ENCODE peak calls at places on chromosome 11, in six cellular contexts. One of them, this sample, is unnamed.

GRCh38 chr11:16881766-16882165 is 132.4 kb downstream of the PLEKHA7 start:
- DNase-seq in effector memory CD4-positive, alpha-beta T cell: no peak
- DNase-seq in choroid plexus epithelial cell: no peak
- DNase-seq in CD8-positive, alpha-beta memory T cell: no peak
- DNase-seq in mammary epithelial cell: no peak
- DNase-seq in NT2/D1: no peak
- DNase-seq in this sample: no peak

GRCh38 chr11:38530226-38530625 is 1932.2 kb upstream of the RAG2 start:
- DNase-seq in effector memory CD4-positive, alpha-beta T cell: no peak
- DNase-seq in choroid plexus epithelial cell: no peak
- DNase-seq in CD8-positive, alpha-beta memory T cell: no peak
- DNase-seq in mammary epithelial cell: peak
- DNase-seq in NT2/D1: no peak
- DNase-seq in this sample: no peak

GRCh38 chr11:131095501-131096185 is 179.4 kb upstream of the SNX19 start:
- DNase-seq in effector memory CD4-positive, alpha-beta T cell: no peak
- DNase-seq in choroid plexus epithelial cell: no peak
- DNase-seq in CD8-positive, alpha-beta memory T cell: no peak
- DNase-seq in mammary epithelial cell: no peak
- DNase-seq in NT2/D1: no peak
- DNase-seq in this sample: no peak

GRCh38 chr11:86713552-86713951 is 41.1 kb upstream of the ME3 start:
- DNase-seq in effector memory CD4-positive, alpha-beta T cell: no peak
- DNase-seq in choroid plexus epithelial cell: no peak
- DNase-seq in CD8-positive, alpha-beta memory T cell: no peak
- DNase-seq in mammary epithelial cell: no peak
- DNase-seq in NT2/D1: no peak
- DNase-seq in this sample: no peak

GRCh38 chr11:92954003-92954402 is 15.4 kb upstream of the MTNR1B start:
- DNase-seq in effector memory CD4-positive, alpha-beta T cell: no peak
- DNase-seq in choroid plexus epithelial cell: no peak
- DNase-seq in CD8-positive, alpha-beta memory T cell: no peak
- DNase-seq in mammary epithelial cell: no peak
- DNase-seq in NT2/D1: no peak
- DNase-seq in this sample: no peak

GRCh38 chr11:128891410-128891861 is 280 bp downstream of the KCNJ5 start:
- DNase-seq in effector memory CD4-positive, alpha-beta T cell: no peak
- DNase-seq in choroid plexus epithelial cell: no peak
- DNase-seq in CD8-positive, alpha-beta memory T cell: no peak
- DNase-seq in mammary epithelial cell: peak
- DNase-seq in NT2/D1: no peak
- DNase-seq in this sample: no peak

GRCh38 chr11:119721129-119722120 is 7.6 kb downstream of the NECTIN1 start:
- DNase-seq in effector memory CD4-positive, alpha-beta T cell: no peak
- DNase-seq in choroid plexus epithelial cell: peak
- DNase-seq in CD8-positive, alpha-beta memory T cell: no peak
- DNase-seq in mammary epithelial cell: peak
- DNase-seq in NT2/D1: no peak
- DNase-seq in this sample: no peak

GRCh38 chr11:58927393-58928081 is 11.8 kb upstream of the GLYATL1 start:
- DNase-seq in effector memory CD4-positive, alpha-beta T cell: no peak
- DNase-seq in choroid plexus epithelial cell: peak
- DNase-seq in CD8-positive, alpha-beta memory T cell: no peak
- DNase-seq in mammary epithelial cell: no peak
- DNase-seq in NT2/D1: peak
- DNase-seq in this sample: peak

GRCh38 chr11:34206598-34207300 is 101.3 kb downstream of the NAT10 start:
- DNase-seq in effector memory CD4-positive, alpha-beta T cell: no peak
- DNase-seq in choroid plexus epithelial cell: no peak
- DNase-seq in CD8-positive, alpha-beta memory T cell: no peak
- DNase-seq in mammary epithelial cell: no peak
- DNase-seq in NT2/D1: no peak
- DNase-seq in this sample: no peak

GRCh38 chr11:13343931-13344717 is 66.5 kb downstream of the BMAL1 start:
- DNase-seq in effector memory CD4-positive, alpha-beta T cell: peak
- DNase-seq in choroid plexus epithelial cell: peak
- DNase-seq in CD8-positive, alpha-beta memory T cell: peak
- DNase-seq in mammary epithelial cell: peak
- DNase-seq in NT2/D1: peak
- DNase-seq in this sample: peak

GRCh38 chr11:35005156-35005780 is 88.8 kb downstream of the PDHX start:
- DNase-seq in effector memory CD4-positive, alpha-beta T cell: no peak
- DNase-seq in choroid plexus epithelial cell: no peak
- DNase-seq in CD8-positive, alpha-beta memory T cell: no peak
- DNase-seq in mammary epithelial cell: no peak
- DNase-seq in NT2/D1: no peak
- DNase-seq in this sample: no peak

GRCh38 chr11:57200937-57201336 is 19.2 kb downstream of the LRRC55 start:
- DNase-seq in effector memory CD4-positive, alpha-beta T cell: no peak
- DNase-seq in choroid plexus epithelial cell: no peak
- DNase-seq in CD8-positive, alpha-beta memory T cell: no peak
- DNase-seq in mammary epithelial cell: no peak
- DNase-seq in NT2/D1: no peak
- DNase-seq in this sample: no peak

GRCh38 chr11:5600374-5600851 is 4.0 kb downstream of the TRIM6 start:
- DNase-seq in effector memory CD4-positive, alpha-beta T cell: peak
- DNase-seq in choroid plexus epithelial cell: peak
- DNase-seq in CD8-positive, alpha-beta memory T cell: peak
- DNase-seq in mammary epithelial cell: no peak
- DNase-seq in NT2/D1: peak
- DNase-seq in this sample: peak

GRCh38 chr11:32145282-32145681 is 54.4 kb downstream of the RCN1 start:
- DNase-seq in effector memory CD4-positive, alpha-beta T cell: no peak
- DNase-seq in choroid plexus epithelial cell: no peak
- DNase-seq in CD8-positive, alpha-beta memory T cell: no peak
- DNase-seq in mammary epithelial cell: no peak
- DNase-seq in NT2/D1: no peak
- DNase-seq in this sample: no peak

GRCh38 chr11:17548444-17548843 is 1.4 kb downstream of the OTOG start:
- DNase-seq in effector memory CD4-positive, alpha-beta T cell: no peak
- DNase-seq in choroid plexus epithelial cell: no peak
- DNase-seq in CD8-positive, alpha-beta memory T cell: no peak
- DNase-seq in mammary epithelial cell: no peak
- DNase-seq in NT2/D1: no peak
- DNase-seq in this sample: no peak

GRCh38 chr11:5550440-5551095 is 2.2 kb upstream of the OR52H1 start:
- DNase-seq in effector memory CD4-positive, alpha-beta T cell: no peak
- DNase-seq in choroid plexus epithelial cell: peak
- DNase-seq in CD8-positive, alpha-beta memory T cell: no peak
- DNase-seq in mammary epithelial cell: peak
- DNase-seq in NT2/D1: no peak
- DNase-seq in this sample: no peak

GRCh38 chr11:36149538-36150242 is 139.5 kb downstream of the COMMD9 start:
- DNase-seq in effector memory CD4-positive, alpha-beta T cell: no peak
- DNase-seq in choroid plexus epithelial cell: peak
- DNase-seq in CD8-positive, alpha-beta memory T cell: no peak
- DNase-seq in mammary epithelial cell: peak
- DNase-seq in NT2/D1: peak
- DNase-seq in this sample: peak

GRCh38 chr11:87374206-87374793 is 336.6 kb downstream of the TMEM135 start:
- DNase-seq in effector memory CD4-positive, alpha-beta T cell: no peak
- DNase-seq in choroid plexus epithelial cell: no peak
- DNase-seq in CD8-positive, alpha-beta memory T cell: no peak
- DNase-seq in mammary epithelial cell: no peak
- DNase-seq in NT2/D1: no peak
- DNase-seq in this sample: no peak

GRCh38 chr11:32527191-32527590 is 56.4 kb upstream of the EIF3M start:
- DNase-seq in effector memory CD4-positive, alpha-beta T cell: no peak
- DNase-seq in choroid plexus epithelial cell: no peak
- DNase-seq in CD8-positive, alpha-beta memory T cell: no peak
- DNase-seq in mammary epithelial cell: no peak
- DNase-seq in NT2/D1: no peak
- DNase-seq in this sample: no peak

GRCh38 chr11:7527029-7527428 is 13.2 kb downstream of the PPFIBP2 start:
- DNase-seq in effector memory CD4-positive, alpha-beta T cell: peak
- DNase-seq in choroid plexus epithelial cell: no peak
- DNase-seq in CD8-positive, alpha-beta memory T cell: peak
- DNase-seq in mammary epithelial cell: no peak
- DNase-seq in NT2/D1: no peak
- DNase-seq in this sample: no peak

GRCh38 chr11:65219930-65220213 is 38.1 kb downstream of the CAPN1 start:
- DNase-seq in effector memory CD4-positive, alpha-beta T cell: no peak
- DNase-seq in choroid plexus epithelial cell: no peak
- DNase-seq in CD8-positive, alpha-beta memory T cell: no peak
- DNase-seq in mammary epithelial cell: no peak
- DNase-seq in NT2/D1: no peak
- DNase-seq in this sample: no peak

GRCh38 chr11:134026655-134027343 is 42.1 kb upstream of the JAM3 start:
- DNase-seq in effector memory CD4-positive, alpha-beta T cell: no peak
- DNase-seq in choroid plexus epithelial cell: no peak
- DNase-seq in CD8-positive, alpha-beta memory T cell: peak
- DNase-seq in mammary epithelial cell: peak
- DNase-seq in NT2/D1: peak
- DNase-seq in this sample: no peak

GRCh38 chr11:59839615-59840014 is 5.7 kb downstream of the CBLIF start:
- DNase-seq in effector memory CD4-positive, alpha-beta T cell: no peak
- DNase-seq in choroid plexus epithelial cell: no peak
- DNase-seq in CD8-positive, alpha-beta memory T cell: no peak
- DNase-seq in mammary epithelial cell: no peak
- DNase-seq in NT2/D1: no peak
- DNase-seq in this sample: no peak

GRCh38 chr11:86492370-86493030 is 117.8 kb downstream of the CCDC81 start:
- DNase-seq in effector memory CD4-positive, alpha-beta T cell: no peak
- DNase-seq in choroid plexus epithelial cell: no peak
- DNase-seq in CD8-positive, alpha-beta memory T cell: no peak
- DNase-seq in mammary epithelial cell: no peak
- DNase-seq in NT2/D1: no peak
- DNase-seq in this sample: no peak

GRCh38 chr11:115751244-115751643 is 247.0 kb upstream of the CADM1 start:
- DNase-seq in effector memory CD4-positive, alpha-beta T cell: no peak
- DNase-seq in choroid plexus epithelial cell: no peak
- DNase-seq in CD8-positive, alpha-beta memory T cell: no peak
- DNase-seq in mammary epithelial cell: no peak
- DNase-seq in NT2/D1: no peak
- DNase-seq in this sample: no peak

GRCh38 chr11:45928535-45929215 is 6.2 kb downstream of the LARGE2 start:
- DNase-seq in effector memory CD4-positive, alpha-beta T cell: no peak
- DNase-seq in choroid plexus epithelial cell: no peak
- DNase-seq in CD8-positive, alpha-beta memory T cell: no peak
- DNase-seq in mammary epithelial cell: peak
- DNase-seq in NT2/D1: no peak
- DNase-seq in this sample: no peak

DNA sequence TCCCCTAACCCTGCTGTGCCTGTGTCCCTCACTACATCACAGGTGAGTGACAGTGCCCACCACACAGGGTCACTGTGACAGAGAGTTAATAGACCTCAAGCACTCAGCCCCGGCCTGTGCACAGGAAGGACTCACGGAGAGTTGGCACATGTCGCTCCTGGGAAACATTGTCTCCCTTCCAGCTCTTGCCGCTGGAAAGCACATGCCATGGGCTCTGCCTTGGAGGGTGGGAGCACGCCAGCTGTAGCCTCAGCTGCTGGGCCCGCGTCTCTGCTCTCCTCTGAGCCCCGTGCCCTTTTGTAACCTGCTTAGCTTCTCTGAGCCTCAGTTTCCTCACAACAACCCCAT is 737 bp downstream of the RHOD start:
- DNase-seq in effector memory CD4-positive, alpha-beta T cell: no peak
- DNase-seq in choroid plexus epithelial cell: no peak
- DNase-seq in CD8-positive, alpha-beta memory T cell: no peak
- DNase-seq in mammary epithelial cell: peak
- DNase-seq in NT2/D1: no peak
- DNase-seq in this sample: no peak
- H3K4me3 ChIP-seq in effector memory CD4-positive, alpha-beta T cell: no peak
- H3K4me3 ChIP-seq in choroid plexus epithelial cell: peak
- H3K4me3 ChIP-seq in CD8-positive, alpha-beta memory T cell: no peak
- H3K4me3 ChIP-seq in mammary epithelial cell: peak
- H3K4me3 ChIP-seq in NT2/D1: peak
- H3K4me3 ChIP-seq in this sample: no peak

GRCh38 chr11:111870113-111870512 is 1.3 kb downstream of the ALG9 start:
- DNase-seq in effector memory CD4-positive, alpha-beta T cell: no peak
- DNase-seq in choroid plexus epithelial cell: no peak
- DNase-seq in CD8-positive, alpha-beta memory T cell: no peak
- DNase-seq in mammary epithelial cell: peak
- DNase-seq in NT2/D1: no peak
- DNase-seq in this sample: no peak
- H3K4me3 ChIP-seq in effector memory CD4-positive, alpha-beta T cell: no peak
- H3K4me3 ChIP-seq in choroid plexus epithelial cell: no peak
- H3K4me3 ChIP-seq in CD8-positive, alpha-beta memory T cell: no peak
- H3K4me3 ChIP-seq in mammary epithelial cell: peak
- H3K4me3 ChIP-seq in NT2/D1: no peak
- H3K4me3 ChIP-seq in this sample: peak

DNA sequence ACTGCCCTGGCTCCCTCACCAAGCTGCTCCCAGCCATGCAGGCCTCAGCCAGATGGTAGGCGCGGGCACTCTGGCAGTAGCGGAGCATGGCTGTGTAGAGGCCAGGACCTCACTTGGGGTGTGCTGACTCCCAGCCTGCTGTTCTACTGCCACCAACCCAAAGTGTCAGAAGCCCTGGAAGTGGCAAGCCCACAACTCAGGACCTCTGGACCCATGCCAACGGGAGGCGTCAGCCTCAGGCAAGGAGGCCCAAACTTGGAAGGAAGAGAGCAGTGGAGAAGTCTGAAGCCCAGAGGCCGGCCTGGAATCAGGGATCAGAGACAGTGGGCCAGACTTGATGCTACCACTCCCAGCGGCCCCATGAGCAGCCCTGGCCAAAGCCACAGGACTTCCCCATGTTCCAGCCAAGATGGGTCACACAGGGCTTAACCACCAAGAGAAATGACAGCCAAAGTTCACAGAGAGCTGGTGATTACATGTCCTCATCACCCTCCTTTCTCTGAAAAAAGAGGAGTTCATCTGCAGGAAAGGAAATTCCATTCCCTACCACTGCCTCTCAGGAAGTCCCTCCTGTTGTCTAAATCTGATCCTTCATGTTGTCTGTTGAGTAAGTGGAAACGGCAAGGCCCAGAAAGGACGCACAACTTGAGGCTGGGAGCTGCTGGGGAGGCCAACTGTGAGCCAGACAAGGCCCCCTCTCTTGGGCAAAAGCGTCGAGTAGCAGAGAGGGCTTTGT is 4.4 kb downstream of the ARRB1 start:
- DNase-seq in effector memory CD4-positive, alpha-beta T cell: no peak
- DNase-seq in choroid plexus epithelial cell: peak
- DNase-seq in CD8-positive, alpha-beta memory T cell: no peak
- DNase-seq in mammary epithelial cell: no peak
- DNase-seq in NT2/D1: no peak
- DNase-seq in this sample: no peak
- H3K4me3 ChIP-seq in effector memory CD4-positive, alpha-beta T cell: no peak
- H3K4me3 ChIP-seq in choroid plexus epithelial cell: no peak
- H3K4me3 ChIP-seq in CD8-positive, alpha-beta memory T cell: no peak
- H3K4me3 ChIP-seq in mammary epithelial cell: no peak
- H3K4me3 ChIP-seq in NT2/D1: no peak
- H3K4me3 ChIP-seq in this sample: no peak

GRCh38 chr11:95363710-95364109 is 132.7 kb upstream of the SESN3 start:
- DNase-seq in effector memory CD4-positive, alpha-beta T cell: no peak
- DNase-seq in choroid plexus epithelial cell: no peak
- DNase-seq in CD8-positive, alpha-beta memory T cell: no peak
- DNase-seq in mammary epithelial cell: no peak
- DNase-seq in NT2/D1: peak
- DNase-seq in this sample: no peak

GRCh38 chr11:95364324-95365295 is 133.6 kb upstream of the SESN3 start:
- DNase-seq in effector memory CD4-positive, alpha-beta T cell: no peak
- DNase-seq in choroid plexus epithelial cell: peak
- DNase-seq in CD8-positive, alpha-beta memory T cell: no peak
- DNase-seq in mammary epithelial cell: peak
- DNase-seq in NT2/D1: no peak
- DNase-seq in this sample: no peak

GRCh38 chr11:95361180-95361579 is 130.2 kb upstream of the SESN3 start:
- DNase-seq in effector memory CD4-positive, alpha-beta T cell: no peak
- DNase-seq in choroid plexus epithelial cell: no peak
- DNase-seq in CD8-positive, alpha-beta memory T cell: no peak
- DNase-seq in mammary epithelial cell: no peak
- DNase-seq in NT2/D1: no peak
- DNase-seq in this sample: no peak

GRCh38 chr11:95363189-95363588 is 132.2 kb upstream of the SESN3 start:
- DNase-seq in effector memory CD4-positive, alpha-beta T cell: no peak
- DNase-seq in choroid plexus epithelial cell: no peak
- DNase-seq in CD8-positive, alpha-beta memory T cell: no peak
- DNase-seq in mammary epithelial cell: no peak
- DNase-seq in NT2/D1: no peak
- DNase-seq in this sample: no peak

GRCh38 chr11:95365346-95365745 is 134.3 kb upstream of the SESN3 start:
- DNase-seq in effector memory CD4-positive, alpha-beta T cell: no peak
- DNase-seq in choroid plexus epithelial cell: no peak
- DNase-seq in CD8-positive, alpha-beta memory T cell: no peak
- DNase-seq in mammary epithelial cell: no peak
- DNase-seq in NT2/D1: no peak
- DNase-seq in this sample: no peak
- H3K4me3 ChIP-seq in effector memory CD4-positive, alpha-beta T cell: no peak
- H3K4me3 ChIP-seq in choroid plexus epithelial cell: no peak
- H3K4me3 ChIP-seq in CD8-positive, alpha-beta memory T cell: no peak
- H3K4me3 ChIP-seq in mammary epithelial cell: no peak
- H3K4me3 ChIP-seq in NT2/D1: no peak
- H3K4me3 ChIP-seq in this sample: no peak

This sample was measured in Jurkat, Clone E6-1.